ENCODE peak calls at places on chromosomes 13 and 19, in six cellular contexts. T is kidney epithelial cell; Y is caudate nucleus; V is AG04449; B is endothelial cell; X is stimulated activated CD4-positive, alpha-beta T cell treated with anti-CD3 and anti-CD28 coated beads, Interleukin-15, amount 100 ng/mL, for 48 hours. L is an unnamed sample.

GRCh38 chr13:66415444-66415843 is 814.7 kb downstream of the PCDH9 start:
- DNase-seq in V (no peak), T (no peak), X (no peak), Y (no peak), B (no peak), L (no peak)

GRCh38 chr19:56142897-56143434 is 1.9 kb downstream of the ZNF444 start:
- DNase-seq in X (no peak), Y (no peak), B (no peak), T (no peak), V (no peak), L (no peak)

GRCh38 chr19:10981496-10981895 is 20.7 kb downstream of the SMARCA4 start:
- DNase-seq in T (no peak), B (no peak), Y (no peak), X (no peak), V (no peak), L (no peak)

GRCh38 chr13:113178070-113178895 is 19.8 kb downstream of the PROZ start:
- DNase-seq in Y (no peak), B (no peak), X (no peak), T (peak; percentile 51), V (peak; percentile 86), L (peak; percentile 82)

GRCh38 chr19:10503002-10503789 is at the start of gene KEAP1:
- DNase-seq in X (no peak), Y (no peak), T (no peak), B (peak; percentile 28), V (no peak), L (no peak)

GRCh38 chr19:4130635-4131438 is 6.9 kb upstream of the MAP2K2 start:
- DNase-seq in X (no peak), Y (no peak), B (no peak), T (peak; percentile 28), V (peak; percentile 46), L (peak; percentile 57)

GRCh38 chr19:58024661-58025060 is 9.2 kb upstream of the ZSCAN1 start:
- DNase-seq in Y (no peak), X (no peak), V (no peak), B (no peak), T (no peak), L (no peak)

GRCh38 chr19:36915992-36916830 is at the start of the genes ZNF568 and ZNF829:
- DNase-seq in V (peak; percentile 51), Y (peak; percentile 81), X (peak; percentile 89), B (peak; percentile 77), T (peak; percentile 53), L (peak; percentile 52)

GRCh38 chr19:53467138-53467502 is 413 bp upstream of the ZNF813 start:
- DNase-seq in B (no peak), V (no peak), T (no peak), Y (no peak), X (no peak), L (no peak)

GRCh38 chr13:20616059-20616797 is 49.3 kb downstream of the IFT88 start:
- DNase-seq in V (peak; percentile 75), B (no peak), X (no peak), Y (no peak), T (peak; percentile 14), L (peak; percentile 74)

GRCh38 chr13:43766766-43767165 is 20.0 kb downstream of the ENOX1 start:
- DNase-seq in Y (no peak), T (no peak), B (no peak), V (no peak), X (no peak), L (no peak)

GRCh38 chr13:76672422-76672821 is 213.8 kb downstream of the KCTD12 start:
- DNase-seq in V (no peak), B (no peak), Y (no peak), T (no peak), X (no peak), L (no peak)

GRCh38 chr19:10334340-10335148 is 1.2 kb upstream of the RAVER1 start:
- DNase-seq in Y (peak; percentile 55), T (peak; percentile 76), B (peak; percentile 97), X (peak; percentile 31), V (peak; percentile 50), L (peak; percentile 81)

GRCh38 chr13:66033924-66034323 is 1196.2 kb downstream of the PCDH9 start:
- DNase-seq in B (no peak), Y (no peak), T (no peak), V (no peak), X (no peak), L (no peak)

GRCh38 chr13:76993021-76993420 is 1.1 kb downstream of the CLN5 start:
- DNase-seq in B (no peak), T (no peak), Y (no peak), V (no peak), X (no peak), L (no peak)

GRCh38 chr19:15922021-15922420 is 12.3 kb downstream of the CYP4F11 start:
- DNase-seq in X (no peak), Y (no peak), B (no peak), V (no peak), T (no peak), L (no peak)

GRCh38 chr13:100131863-100132574 is 43.1 kb downstream of the PCCA start:
- DNase-seq in T (peak; percentile 88), B (no peak), Y (no peak), V (peak; percentile 41), X (peak; percentile 23), L (peak; percentile 31)

GRCh38 chr13:112774829-112775565 is 85.2 kb downstream of the ATP11A start:
- DNase-seq in T (no peak), V (no peak), B (no peak), X (no peak), Y (no peak), L (no peak)

GRCh38 chr19:16366433-16367268 is 42.0 kb downstream of the KLF2 start:
- DNase-seq in B (no peak), Y (no peak), X (no peak), T (no peak), V (no peak), L (no peak)

GRCh38 chr19:48568345-48568886 is 16.4 kb downstream of the SULT2B1 start:
- DNase-seq in Y (peak; percentile 21), X (no peak), V (no peak), T (peak; percentile 79), B (no peak), L (peak; percentile 62)

GRCh38 chr19:3302755-3303154 is 63.6 kb upstream of the NFIC start:
- DNase-seq in B (no peak), V (no peak), Y (no peak), T (no peak), X (no peak), L (no peak)

GRCh38 chr19:52935434-52935833 is 12.2 kb upstream of the ZNF888 start:
- DNase-seq in X (no peak), V (no peak), T (no peak), Y (no peak), B (no peak), L (no peak)

GRCh38 chr13:26558074-26558805 is 757 bp downstream of the WASF3 start:
- DNase-seq in X (no peak), B (peak; percentile 30), V (no peak), T (no peak), Y (no peak), L (no peak)

GRCh38 chr13:71540098-71540497 is 326.9 kb downstream of the DACH1 start:
- DNase-seq in Y (no peak), B (no peak), X (no peak), V (no peak), T (no peak), L (no peak)

GRCh38 chr13:33775339-33776108 is 42.4 kb upstream of the RFC3 start:
- DNase-seq in B (no peak), T (no peak), X (no peak), V (no peak), Y (no peak), L (no peak)

GRCh38 chr19:6071103-6071485 is 39.2 kb downstream of the RFX2 start:
- DNase-seq in B (no peak), X (no peak), V (peak; percentile 81), T (no peak), Y (no peak), L (peak; percentile 89)

GRCh38 chr13:74136089-74136658 is 2.0 kb upstream of the KLF12 start:
- DNase-seq in V (no peak), T (no peak), Y (no peak), B (peak; percentile 40), X (no peak), L (no peak)

GRCh38 chr13:73722120-73722519 is 412.1 kb downstream of the KLF12 start:
- DNase-seq in V (no peak), Y (no peak), B (no peak), X (no peak), T (peak; percentile 81), L (peak; percentile 6)

GRCh38 chr19:48230555-48231129 is 25.1 kb downstream of the CARD8 start:
- DNase-seq in X (no peak), T (no peak), Y (no peak), V (no peak), B (no peak), L (no peak)

GRCh38 chr19:12647490-12648071 is 19.0 kb downstream of the MAN2B1 start:
- DNase-seq in T (no peak), B (no peak), Y (peak; percentile 8), X (no peak), V (no peak), L (no peak)

GRCh38 chr19:11381535-11382369 is 2.4 kb downstream of the EPOR start:
- DNase-seq in V (no peak), T (no peak), Y (no peak), B (peak; percentile 65), X (peak; percentile 88), L (no peak)

GRCh38 chr13:97319088-97319487 is 97.0 kb downstream of the MBNL2 start:
- DNase-seq in T (no peak), V (no peak), B (no peak), Y (peak; percentile 22), X (no peak), L (no peak)

GRCh38 chr19:46716672-46717033 is 261 bp downstream of the PRKD2 start:
- DNase-seq in X (no peak), B (peak; percentile 35), T (no peak), Y (no peak), V (no peak), L (no peak)

GRCh38 chr19:7376151-7376852 is 27.6 kb downstream of the ARHGEF18 start:
- DNase-seq in Y (no peak), V (no peak), B (no peak), T (no peak), X (no peak), L (no peak)

GRCh38 chr13:58884353-58884752 is 1252.8 kb downstream of the PCDH17 start:
- DNase-seq in V (no peak), Y (no peak), X (no peak), B (no peak), T (no peak), L (no peak)